ENCODE peak calls at places on chromosomes 11 and 22, in eight cellular contexts. W, Z, N, A, E, B, M and T are unnamed samples.

GRCh38 chr11:15807827-15808226 is 548.5 kb downstream of the SOX6 start:
- DNase-seq in W (no peak), Z (no peak), N (no peak), A (no peak), E (no peak), B (no peak), M (no peak), T (no peak)

GRCh38 chr11:57410287-57410686 is 16.6 kb downstream of the SLC43A3 start:
- DNase-seq in W (no peak), Z (peak; percentile 96), N (no peak), A (no peak), E (no peak), B (no peak), M (no peak), T (no peak)

GRCh38 chr11:1050581-1051355 is 14.2 kb upstream of the MUC6 start:
- DNase-seq in W (peak; percentile 57), Z (peak; percentile 18), N (peak; percentile 96), A (peak; percentile 91), E (peak; percentile 27), B (peak; percentile 92), M (peak; percentile 84), T (peak; percentile 78)

GRCh38 chr22:45793161-45793560 is 121.5 kb downstream of the ATXN10 start:
- DNase-seq in W (no peak), Z (no peak), N (no peak), A (no peak), E (no peak), B (no peak), M (no peak), T (no peak)

GRCh38 chr11:122863704-122864326 is 18.7 kb upstream of the JHY start:
- DNase-seq in W (peak; percentile 32), Z (peak; percentile 50), N (no peak), A (no peak), E (peak; percentile 28), B (peak; percentile 33), M (peak; percentile 64), T (no peak)

GRCh38 chr22:19848298-19849224 is 6.1 kb downstream of the GNB1L start:
- DNase-seq in W (no peak), Z (no peak), N (peak; percentile 81), A (peak; percentile 82), E (no peak), B (peak; percentile 92), M (peak; percentile 64), T (peak; percentile 65)

GRCh38 chr11:86068138-86068861 is 584 bp downstream of the PICALM start:
- DNase-seq in W (peak; percentile 31), Z (no peak), N (peak; percentile 78), A (peak; percentile 70), E (peak; percentile 19), B (peak; percentile 36), M (peak; percentile 40), T (peak; percentile 33)

GRCh38 chr11:71084306-71085012 is 167.9 kb downstream of the SHANK2 start:
- DNase-seq in W (no peak), Z (no peak), N (no peak), A (no peak), E (no peak), B (no peak), M (no peak), T (no peak)

GRCh38 chr11:70892889-70893288 is 359.5 kb downstream of the SHANK2 start:
- DNase-seq in W (no peak), Z (no peak), N (peak; percentile 12), A (no peak), E (no peak), B (no peak), M (no peak), T (no peak)

GRCh38 chr11:119338318-119338890 is 2.3 kb downstream of the C1QTNF5 start:
- DNase-seq in W (peak; percentile 65), Z (no peak), N (no peak), A (peak; percentile 75), E (peak; percentile 52), B (peak; percentile 69), M (peak; percentile 91), T (peak; percentile 70)

GRCh38 chr11:125348704-125349635 is 147.1 kb downstream of the FEZ1 start:
- DNase-seq in W (peak; percentile 55), Z (peak; percentile 19), N (no peak), A (peak; percentile 56), E (peak; percentile 45), B (peak; percentile 53), M (peak; percentile 67), T (no peak)

GRCh38 chr22:24095816-24096215 is 84.7 kb downstream of the CABIN1 start:
- DNase-seq in W (no peak), Z (no peak), N (no peak), A (peak; percentile 21), E (no peak), B (no peak), M (no peak), T (no peak)

GRCh38 chr11:8111636-8112035 is 30.6 kb downstream of the TUB start:
- DNase-seq in W (no peak), Z (no peak), N (no peak), A (no peak), E (no peak), B (no peak), M (no peak), T (no peak)

GRCh38 chr11:78420796-78421209 is 3.2 kb upstream of the GAB2 start:
- DNase-seq in W (peak; percentile 52), Z (peak; percentile 85), N (peak; percentile 58), A (no peak), E (peak; percentile 25), B (peak; percentile 29), M (peak; percentile 47), T (peak; percentile 49)

GRCh38 chr11:119721129-119722120 is 7.6 kb downstream of the NECTIN1 start:
- DNase-seq in W (peak; percentile 42), Z (no peak), N (no peak), A (no peak), E (no peak), B (peak; percentile 50), M (no peak), T (no peak)

GRCh38 chr11:68142028-68142412 is 20.8 kb upstream of the CHKA start:
- DNase-seq in W (no peak), Z (no peak), N (peak; percentile 93), A (no peak), E (no peak), B (peak; percentile 90), M (no peak), T (peak; percentile 58)

GRCh38 chr11:65112551-65113360 is 1.1 kb downstream of the TM7SF2 start:
- DNase-seq in W (peak; percentile 52), Z (peak; percentile 27), N (peak; percentile 90), A (peak; percentile 85), E (no peak), B (peak; percentile 70), M (peak; percentile 84), T (no peak)

GRCh38 chr22:31520036-31520435 is 23.7 kb downstream of the SFI1 start:
- DNase-seq in W (no peak), Z (no peak), N (no peak), A (no peak), E (no peak), B (no peak), M (no peak), T (no peak)

GRCh38 chr11:85884581-85885021 is 29.4 kb downstream of the CCDC83 start:
- DNase-seq in W (no peak), Z (peak; percentile 36), N (no peak), A (no peak), E (no peak), B (no peak), M (no peak), T (no peak)

GRCh38 chr11:36594316-36594989 is at the start of gene IFTAP:
- DNase-seq in W (no peak), Z (peak; percentile 92), N (peak; percentile 50), A (peak; percentile 74), E (no peak), B (peak; percentile 61), M (peak; percentile 88), T (peak; percentile 54)
- H3K27ac ChIP-seq in W (peak within 1 kb of the TSS; percentile 63), Z (peak within 1 kb of the TSS; percentile 61), N (peak within 1 kb of the TSS; percentile 23), A (no peak within 1 kb of the TSS), E (no peak within 1 kb of the TSS), B (peak within 1 kb of the TSS; percentile 65), M (no peak within 1 kb of the TSS), T (peak within 1 kb of the TSS; percentile 27)

GRCh38 chr22:18064636-18065035 is 13.2 kb upstream of the PEX26 start:
- DNase-seq in W (no peak), Z (no peak), N (no peak), A (no peak), E (no peak), B (no peak), M (no peak), T (no peak)

GRCh38 chr22:18063311-18063710 is 14.5 kb upstream of the PEX26 start:
- DNase-seq in W (no peak), Z (no peak), N (no peak), A (no peak), E (no peak), B (no peak), M (no peak), T (no peak)

GRCh38 chr22:18067121-18067520 is 10.7 kb upstream of the PEX26 start:
- DNase-seq in W (no peak), Z (no peak), N (no peak), A (no peak), E (no peak), B (no peak), M (no peak), T (no peak)

GRCh38 chr22:18066181-18066859 is 11.5 kb upstream of the PEX26 start:
- DNase-seq in W (no peak), Z (no peak), N (no peak), A (no peak), E (no peak), B (no peak), M (no peak), T (no peak)

DNA sequence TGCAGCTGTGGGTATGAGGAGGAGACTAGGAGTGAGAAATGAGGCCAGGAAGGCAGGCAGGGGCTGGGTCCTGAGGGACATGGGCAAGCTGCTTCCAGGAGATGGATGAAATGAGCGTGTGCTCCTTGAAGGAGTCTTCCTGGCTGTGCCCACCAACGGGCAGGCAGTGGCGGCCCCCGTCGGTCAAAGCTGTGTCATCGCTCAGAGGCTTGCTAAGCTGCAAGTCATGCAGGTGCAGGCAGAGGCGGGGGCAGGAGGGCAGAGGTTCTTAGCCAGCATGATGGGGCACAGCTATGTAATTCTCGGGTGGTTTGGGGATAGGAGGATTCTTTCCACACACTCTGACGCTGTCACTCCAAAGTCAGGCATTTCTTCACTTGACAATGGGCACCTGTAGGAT is 12.5 kb upstream of the PEX26 start:
- DNase-seq in W (no peak), Z (no peak), N (no peak), A (no peak), E (no peak), B (no peak), M (no peak), T (no peak)
- TF ChIP-seq CTCF in W (no peak), Z (no peak), N (no peak), A (no peak), E (no peak), B (no peak), M (no peak), T (no peak)

GRCh38 chr11:66603072-66603471 is 10.1 kb downstream of the CCS start:
- DNase-seq in W (no peak), Z (no peak), N (peak; percentile 26), A (no peak), E (no peak), B (no peak), M (no peak), T (no peak)
- H3K27ac ChIP-seq in W (no peak overlapping the region), Z (no peak overlapping the region), N (no peak overlapping the region), A (no peak overlapping the region), E (no peak overlapping the region), B (no peak overlapping the region), M (no peak overlapping the region), T (no peak overlapping the region)

DNA sequence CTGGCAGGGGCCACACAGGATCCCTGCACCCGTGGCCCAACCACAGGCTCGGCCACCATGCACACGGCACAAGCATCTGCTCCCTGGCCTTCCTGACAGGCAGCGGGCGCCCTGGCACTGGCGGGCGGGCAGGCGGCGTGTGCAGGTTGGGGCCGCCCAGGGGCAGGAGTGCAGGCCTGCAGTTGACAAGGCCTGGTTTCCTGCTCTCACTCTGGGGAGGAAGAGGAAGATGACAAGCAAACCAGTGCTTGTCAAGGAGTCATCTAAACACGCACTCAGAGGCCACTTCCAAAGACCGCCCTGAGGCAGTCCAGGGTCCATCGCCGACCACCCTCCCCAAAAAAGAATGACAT is 65.4 kb upstream of the LINC01488 start:
- DNase-seq in W (no peak), Z (no peak), N (no peak), A (peak; percentile 37), E (no peak), B (no peak), M (no peak), T (no peak)
- TF ChIP-seq CTCF in W (peak; percentile 20), Z (no peak), N (no peak), A (no peak), E (no peak), B (no peak), M (no peak), T (no peak)